ENCODE peak calls at places on chromosomes 2 and 18, in ten cellular contexts. M is A172; K is mesendoderm; H is stimulated activated CD8-positive, alpha-beta memory T cell treated with anti-CD3 and anti-CD28 coated beads, Interleukin-15, amount 100 ng/mL, for 4 hours; L is cardiac fibroblast; F is AML-193; I is smooth muscle cell of the brain vasculature; Q is stimulated activated CD4-positive, alpha-beta T cell treated with anti-CD3 and anti-CD28 coated beads, TNF-alpha, amount 100 ng/mL, for 48 hours; V is ecto neural progenitor cell; Y is coronary artery. B is an unnamed sample.

GRCh38 chr2:184597571-184597980 is 753 bp upstream of the ZNF804A start:
- DNase-seq in M (peak), K (peak), H (no peak), L (peak), F (no peak), I (no peak), Q (no peak), V (peak), Y (no peak), B (peak)

GRCh38 chr2:234326694-234327093 is 170.2 kb downstream of the ARL4C start:
- DNase-seq in M (no peak), K (no peak), H (no peak), L (no peak), F (no peak), I (no peak), Q (no peak), V (no peak), Y (no peak), B (no peak)

GRCh38 chr2:150698016-150698661 is 210.7 kb upstream of the RND3 start:
- DNase-seq in M (no peak), K (no peak), H (no peak), L (peak), F (no peak), I (no peak), Q (no peak), V (no peak), Y (no peak), B (peak)

GRCh38 chr2:215579809-215580208 is 143.9 kb upstream of the FN1 start:
- DNase-seq in M (no peak), K (no peak), H (no peak), L (peak), F (no peak), I (peak), Q (no peak), V (no peak), Y (no peak), B (peak)

GRCh38 chr18:45416168-45416567 is 199.1 kb upstream of the SLC14A2 start:
- DNase-seq in M (peak), K (no peak), H (no peak), L (no peak), F (no peak), I (no peak), Q (no peak), V (no peak), Y (no peak), B (no peak)

GRCh38 chr2:34419856-34420255 is 820.8 kb upstream of the FAM98A start:
- DNase-seq in M (no peak), K (no peak), H (no peak), L (no peak), F (no peak), I (no peak), Q (no peak), V (no peak), Y (no peak), B (no peak)

GRCh38 chr2:106053116-106053515 is 141.0 kb downstream of the UXS1 start:
- DNase-seq in M (peak), K (no peak), H (no peak), L (peak), F (no peak), I (peak), Q (no peak), V (no peak), Y (no peak), B (peak)

GRCh38 chr18:79405781-79406575 is 10.2 kb downstream of the NFATC1 start:
- DNase-seq in M (no peak), K (no peak), H (peak), L (no peak), F (peak), I (no peak), Q (peak), V (no peak), Y (no peak), B (no peak)

GRCh38 chr2:128279786-128280701 is 38.6 kb downstream of the HS6ST1 start:
- DNase-seq in M (no peak), K (no peak), H (no peak), L (no peak), F (peak), I (no peak), Q (no peak), V (no peak), Y (no peak), B (no peak)

GRCh38 chr2:68387408-68388350 is 22.6 kb downstream of the PLEK start:
- DNase-seq in M (peak), K (no peak), H (no peak), L (no peak), F (peak), I (no peak), Q (no peak), V (no peak), Y (no peak), B (no peak)

GRCh38 chr2:19888831-19889230 is 13.0 kb downstream of the TTC32 start:
- DNase-seq in M (no peak), K (no peak), H (no peak), L (no peak), F (no peak), I (no peak), Q (no peak), V (peak), Y (no peak), B (no peak)

GRCh38 chr2:11743846-11744553 is 2.4 kb upstream of the LPIN1 start:
- DNase-seq in M (peak), K (peak), H (peak), L (peak), F (peak), I (peak), Q (peak), V (peak), Y (peak), B (peak)

GRCh38 chr2:120228503-120228902 is 5.3 kb upstream of the TMEM185B start:
- DNase-seq in M (no peak), K (no peak), H (no peak), L (no peak), F (peak), I (no peak), Q (no peak), V (no peak), Y (no peak), B (no peak)

GRCh38 chr2:83022631-83023210 is 1436.4 kb downstream of the SUCLG1 start:
- DNase-seq in M (no peak), K (no peak), H (no peak), L (peak), F (no peak), I (no peak), Q (no peak), V (no peak), Y (no peak), B (no peak)

GRCh38 chr2:7730449-7730848 is 813.2 kb downstream of the RNF144A start:
- DNase-seq in M (no peak), K (no peak), H (no peak), L (no peak), F (no peak), I (no peak), Q (no peak), V (no peak), Y (no peak), B (no peak)

GRCh38 chr2:202542142-202542541 is 92.6 kb upstream of the FAM117B start:
- DNase-seq in M (no peak), K (no peak), H (no peak), L (no peak), F (no peak), I (no peak), Q (no peak), V (no peak), Y (no peak), B (no peak)

GRCh38 chr18:11801573-11801972 is 49.6 kb upstream of the CHMP1B start:
- DNase-seq in M (no peak), K (no peak), H (no peak), L (no peak), F (no peak), I (no peak), Q (no peak), V (no peak), Y (no peak), B (no peak)

GRCh38 chr18:37564796-37565137 is 831 bp downstream of the CELF4 start:
- DNase-seq in M (no peak), K (peak), H (no peak), L (peak), F (no peak), I (peak), Q (no peak), V (peak), Y (no peak), B (peak)

GRCh38 chr18:63213936-63214671 is 105.5 kb downstream of the BCL2 start:
- DNase-seq in M (no peak), K (peak), H (no peak), L (no peak), F (no peak), I (no peak), Q (no peak), V (no peak), Y (no peak), B (no peak)

B was measured in AG08395.